ENCODE peak calls at places on chromosome 6, in seven cellular contexts. J is WERI-Rb-1, I is endodermal cell, G is IMR-90, A is psoas muscle, D is SK-N-SH, U is lower lobe of right lung. B is an unnamed sample.

GRCh38 chr6:47428288-47428687 is 49.3 kb upstream of the CD2AP start:
- DNase-seq in J (no peak), I (no peak), G (no peak), A (no peak), D (no peak), U (no peak), B (no peak)

GRCh38 chr6:144725731-144726522 is 440.8 kb downstream of the UTRN start:
- DNase-seq in J (no peak), I (no peak), G (no peak), A (no peak), D (peak; percentile 3), U (no peak), B (no peak)

GRCh38 chr6:9456241-9456658 is 958.6 kb downstream of the TFAP2A start:
- DNase-seq in J (peak; percentile 96), I (peak; percentile 59), G (no peak), A (no peak), D (no peak), U (no peak), B (no peak)

GRCh38 chr6:153126218-153126617 is 4.9 kb downstream of the RGS17 start:
- DNase-seq in J (no peak), I (no peak), G (no peak), A (no peak), D (no peak), U (no peak), B (no peak)

GRCh38 chr6:25485820-25486559 is 166.0 kb upstream of the SCGN start:
- DNase-seq in J (peak; percentile 94), I (no peak), G (no peak), A (peak; percentile 19), D (peak; percentile 39), U (no peak), B (no peak)

GRCh38 chr6:155483858-155484257 is 28.2 kb upstream of the NOX3 start:
- DNase-seq in J (no peak), I (no peak), G (peak; percentile 39), A (no peak), D (no peak), U (no peak), B (no peak)

GRCh38 chr6:163438298-163438939 is 23.9 kb downstream of the QKI start:
- DNase-seq in J (no peak), I (no peak), G (peak; percentile 27), A (no peak), D (no peak), U (no peak), B (no peak)

GRCh38 chr6:124057448-124057847 is 253.8 kb downstream of the NKAIN2 start:
- DNase-seq in J (no peak), I (no peak), G (no peak), A (no peak), D (no peak), U (no peak), B (no peak)

GRCh38 chr6:41846666-41847237 is 48.4 kb downstream of the USP49 start:
- DNase-seq in J (peak; percentile 89), I (peak; percentile 85), G (peak; percentile 94), A (no peak), D (peak; percentile 70), U (no peak), B (no peak)

GRCh38 chr6:87154641-87155271 is 609 bp upstream of the ZNF292 start:
- DNase-seq in J (no peak), I (no peak), G (peak; percentile 85), A (no peak), D (peak; percentile 59), U (no peak), B (no peak)

GRCh38 chr6:30013296-30013922 is 47.7 kb upstream of the POLR1H start:
- DNase-seq in J (peak; percentile 64), I (peak; percentile 90), G (no peak), A (no peak), D (peak; percentile 64), U (no peak), B (no peak)

GRCh38 chr6:52389626-52390360 is 27.8 kb downstream of the PAQR8 start:
- DNase-seq in J (no peak), I (no peak), G (peak; percentile 50), A (peak; percentile 36), D (peak; percentile 63), U (peak; percentile 59), B (peak; percentile 45)
- TF ChIP-seq CTCF in J (no peak), I (no peak), G (no peak), A (no peak), D (peak; percentile 42), U (no peak), B (no peak)

GRCh38 chr6:16697437-16698162 is 63.7 kb downstream of the ATXN1 start:
- DNase-seq in J (no peak), I (no peak), G (no peak), A (no peak), D (no peak), U (no peak), B (no peak)

GRCh38 chr6:16698988-16699868 is 62.0 kb downstream of the ATXN1 start:
- DNase-seq in J (no peak), I (no peak), G (peak; percentile 62), A (no peak), D (no peak), U (no peak), B (no peak)

GRCh38 chr6:16700202-16700997 is 60.9 kb downstream of the ATXN1 start:
- DNase-seq in J (no peak), I (peak; percentile 69), G (no peak), A (no peak), D (no peak), U (no peak), B (no peak)

GRCh38 chr6:16694789-16695188 is 66.5 kb downstream of the ATXN1 start:
- DNase-seq in J (no peak), I (no peak), G (no peak), A (no peak), D (no peak), U (no peak), B (no peak)

DNA sequence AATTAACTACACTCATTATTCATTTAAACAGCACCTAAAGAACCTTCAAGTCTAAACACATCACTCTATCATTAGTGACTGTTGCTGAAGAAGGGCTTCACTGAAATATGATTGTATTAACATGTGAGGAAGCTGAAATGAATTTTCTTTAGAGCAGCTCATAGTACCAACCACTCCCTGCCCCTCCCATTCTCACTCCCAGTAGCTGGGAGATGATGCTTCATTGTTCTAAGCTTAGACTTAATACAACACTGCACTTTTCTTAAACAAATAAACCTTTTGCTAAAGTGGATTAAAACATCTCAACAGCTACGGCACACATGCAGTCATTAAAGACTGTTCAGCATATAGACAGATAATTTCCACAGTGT is 63.1 kb downstream of the ATXN1 start:
- DNase-seq in J (no peak), I (no peak), G (no peak), A (no peak), D (no peak), U (no peak), B (no peak)
- H3K27ac ChIP-seq in J (no peak overlapping the region), I (no peak overlapping the region), G (no peak overlapping the region), A (no peak overlapping the region), D (no peak overlapping the region), U (no peak overlapping the region), B (peak overlapping the region; percentile 61)

DNA sequence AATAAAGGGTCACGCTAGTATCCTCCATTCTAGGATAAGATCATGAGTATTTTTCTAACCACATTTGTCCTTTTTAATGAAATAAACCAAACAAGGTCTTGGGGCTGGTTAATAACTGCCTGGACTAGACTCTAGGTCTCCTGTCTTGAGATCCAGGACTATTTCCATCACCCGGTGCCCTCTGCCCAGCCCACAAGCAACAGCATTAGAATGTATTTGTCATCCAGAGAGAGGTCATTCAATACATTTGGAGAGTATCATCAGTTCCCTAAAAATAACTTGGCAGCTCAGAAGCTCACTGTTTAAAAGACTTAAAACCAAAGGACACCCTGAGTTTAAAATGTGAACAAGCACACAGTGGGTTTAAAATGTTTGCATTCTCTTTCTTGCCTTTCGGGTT is 4.4 kb upstream of the RBM24 start:
- DNase-seq in J (no peak), I (no peak), G (peak; percentile 19), A (no peak), D (no peak), U (no peak), B (no peak)
- TF ChIP-seq CTCF in J (no peak), I (no peak), G (no peak), A (no peak), D (no peak), U (no peak), B (no peak)

GRCh38 chr6:130913119-130913518 is 85.9 kb downstream of the SMLR1 start:
- DNase-seq in J (no peak), I (no peak), G (no peak), A (no peak), D (no peak), U (no peak), B (no peak)
- H3K27ac ChIP-seq in J (no peak overlapping the region), I (no peak overlapping the region), G (no peak overlapping the region), A (no peak overlapping the region), D (no peak overlapping the region), U (no peak overlapping the region), B (no peak overlapping the region)

DNA sequence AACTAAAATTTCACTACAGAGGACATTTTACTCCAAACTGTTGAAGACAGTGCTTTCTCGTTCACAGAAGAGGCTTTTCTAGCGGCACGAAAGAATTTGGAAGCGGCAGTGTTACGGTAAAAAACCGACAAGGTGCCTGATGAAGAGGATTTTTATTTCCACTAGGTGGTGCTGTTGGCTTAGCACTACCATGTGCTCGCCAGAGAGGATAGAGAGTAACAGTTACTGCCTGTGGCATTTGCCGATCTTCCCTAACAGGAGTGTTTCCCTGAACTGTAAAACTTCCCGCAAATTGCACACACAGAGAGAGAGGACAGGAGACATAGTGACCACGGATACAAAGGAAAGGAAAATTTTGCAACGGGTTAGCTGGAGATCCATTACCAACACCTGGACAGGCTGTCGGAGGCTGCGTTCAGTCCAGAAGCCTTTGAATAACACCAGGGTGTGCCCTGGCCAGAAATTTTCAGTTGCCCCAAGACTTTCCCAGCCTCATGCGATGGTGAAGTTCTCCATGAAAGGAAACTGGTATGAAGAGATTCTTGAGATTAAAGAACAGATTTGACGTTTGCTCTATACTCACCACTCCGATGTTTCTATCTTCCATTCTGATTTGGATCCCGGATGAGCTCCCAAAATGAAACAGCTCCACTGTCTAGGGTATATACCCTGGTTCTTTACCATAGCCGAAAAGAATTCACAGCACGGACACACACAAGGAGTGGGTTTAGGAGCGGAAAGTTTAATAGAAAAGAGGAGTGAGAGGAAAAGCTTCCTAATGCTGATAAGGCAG is 48.1 kb downstream of the HLA-DPB1 start:
- DNase-seq in J (peak; percentile 73), I (peak; percentile 72), G (peak; percentile 30), A (no peak), D (peak; percentile 42), U (no peak), B (no peak)
- TF ChIP-seq CTCF in J (peak; percentile 79), I (peak; percentile 81), G (peak; percentile 44), A (peak; percentile 36), D (peak; percentile 59), U (peak; percentile 54), B (peak; percentile 21)

DNA sequence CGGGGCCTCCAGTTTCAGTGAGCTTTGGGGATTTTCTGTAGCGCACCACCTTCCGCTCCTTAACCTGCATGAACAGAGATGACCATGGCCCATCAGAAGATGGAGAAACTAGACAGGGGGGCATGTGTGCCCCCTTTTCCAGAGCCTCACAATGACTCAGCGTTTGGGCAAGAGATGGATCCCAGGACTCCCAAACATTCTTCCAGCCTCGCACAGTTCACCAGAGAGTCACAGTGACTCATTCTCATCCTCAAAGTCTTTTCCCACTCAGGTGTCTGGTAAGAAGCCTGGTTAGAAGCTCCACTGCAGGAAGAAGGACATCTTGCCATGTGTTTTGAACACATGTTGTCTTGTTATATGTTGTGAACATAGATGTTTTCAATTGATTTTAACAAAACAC is 76.2 kb upstream of the FRMD1 start:
- DNase-seq in J (no peak), I (peak; percentile 39), G (peak; percentile 67), A (no peak), D (no peak), U (no peak), B (no peak)
- H3K27ac ChIP-seq in J (no peak overlapping the region), I (no peak overlapping the region), G (no peak overlapping the region), A (no peak overlapping the region), D (no peak overlapping the region), U (no peak overlapping the region), B (no peak overlapping the region)